ENCODE peak calls at places on chromosomes 12 and 14, in seven cellular contexts. G, L, N, O, M, S and Y are unnamed samples.

GRCh38 chr12:92593734-92594402 is 108.9 kb upstream of the PLEKHG7 start:
- DNase-seq in G (peak), M (peak), L (no peak), N (no peak), O (peak), S (peak), Y (no peak)

GRCh38 chr14:56120091-56120632 is 2.0 kb downstream of the PELI2 start:
- DNase-seq in O (peak), G (no peak), L (no peak), M (no peak), S (no peak), N (no peak), Y (no peak)

GRCh38 chr12:131637986-131638385 is 72.9 kb upstream of the SFSWAP start:
- DNase-seq in O (no peak), L (no peak), N (no peak), S (no peak), M (no peak), G (no peak), Y (no peak)

GRCh38 chr14:81855007-81855406 is 321.4 kb upstream of the SEL1L start:
- DNase-seq in N (no peak), G (no peak), M (no peak), S (no peak), L (no peak), O (no peak), Y (no peak)

GRCh38 chr12:42144174-42144423 is 575 bp downstream of the GXYLT1 start:
- DNase-seq in L (no peak), S (no peak), M (no peak), G (no peak), N (no peak), O (no peak), Y (no peak)

GRCh38 chr12:93127582-93128331 is 198.7 kb upstream of the EEA1 start:
- DNase-seq in N (peak), S (no peak), M (peak), O (peak), L (no peak), G (peak), Y (peak)

GRCh38 chr12:64893961-64894360 is 69.5 kb downstream of the TBC1D30 start:
- DNase-seq in O (no peak), N (no peak), L (no peak), S (no peak), M (no peak), G (no peak), Y (no peak)

GRCh38 chr12:81500788-81501187 is 258.4 kb downstream of the PPFIA2 start:
- DNase-seq in N (no peak), L (no peak), G (no peak), S (no peak), M (no peak), O (no peak), Y (no peak)

GRCh38 chr12:26274441-26275312 is 79.3 kb downstream of the SSPN start:
- DNase-seq in O (peak), L (peak), G (peak), S (peak), M (peak), N (peak), Y (peak)

GRCh38 chr12:7503686-7504085 is at the start of gene CD163:
- DNase-seq in N (no peak), G (no peak), M (no peak), L (no peak), S (no peak), O (no peak), Y (no peak)

GRCh38 chr12:7501031-7501585 is 2.5 kb downstream of the CD163 start:
- DNase-seq in N (no peak), L (no peak), G (no peak), O (no peak), S (no peak), M (no peak), Y (no peak)

GRCh38 chr12:7498832-7499231 is 4.7 kb downstream of the CD163 start:
- DNase-seq in N (no peak), M (no peak), S (no peak), G (no peak), L (no peak), O (no peak), Y (no peak)

GRCh38 chr12:7497661-7498060 is 5.9 kb downstream of the CD163 start:
- DNase-seq in M (no peak), L (no peak), N (no peak), G (no peak), S (no peak), O (no peak), Y (no peak)

GRCh38 chr12:7502612-7503011 is 965 bp downstream of the CD163 start:
- DNase-seq in L (no peak), N (no peak), G (no peak), O (no peak), S (no peak), M (no peak), Y (no peak)
- H3K27ac ChIP-seq in L (peak), N (no peak), G (peak), O (no peak), S (no peak), M (no peak), Y (peak)

DNA sequence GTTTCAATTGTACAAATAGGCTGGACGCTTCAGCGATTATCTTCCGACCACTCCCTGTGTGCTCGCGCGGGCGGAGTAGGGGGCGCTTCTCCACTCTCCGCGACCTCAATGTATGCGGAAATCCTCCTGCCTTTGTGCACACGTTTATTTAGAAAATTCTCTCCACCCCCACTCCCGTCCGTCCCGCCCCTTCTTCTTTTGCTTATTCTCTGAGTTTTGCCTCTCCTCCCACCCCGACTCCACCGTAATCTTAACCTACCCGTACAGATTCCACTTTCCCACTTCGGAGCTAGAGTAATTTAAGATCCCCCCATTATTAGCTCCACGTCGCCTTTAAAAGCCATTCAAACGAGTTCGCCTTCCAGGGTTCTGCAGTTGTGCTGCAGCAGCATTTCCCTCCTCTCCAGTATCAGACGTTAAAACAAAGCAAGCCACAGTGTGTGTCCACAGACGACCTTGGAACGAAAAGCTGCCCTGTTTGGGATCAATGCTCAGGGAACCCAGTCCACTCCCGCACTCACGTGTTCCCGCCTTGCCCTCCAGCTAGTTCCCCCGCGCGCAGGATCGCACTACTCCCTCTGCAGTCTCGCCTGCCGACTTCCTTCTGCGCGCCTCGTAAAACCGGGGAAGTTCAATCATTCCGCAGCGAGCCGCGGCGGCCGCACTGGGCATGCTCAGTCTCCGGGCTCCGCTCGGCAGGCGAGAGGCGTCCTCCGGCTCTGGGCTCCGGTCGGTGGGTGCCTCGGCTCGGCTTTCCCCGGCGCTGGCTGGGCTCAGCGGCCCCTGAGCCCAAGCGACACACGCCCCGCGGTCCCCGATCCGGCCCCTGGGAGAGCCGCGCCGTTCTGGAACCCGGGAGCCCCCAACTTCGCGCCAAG is at the start of gene ANO6:
- DNase-seq in O (peak), N (peak), M (peak), G (peak), L (peak), S (peak), Y (peak)
- TF ChIP-seq EP300 in O (no peak), N (no peak), M (peak), G (no peak), L (no peak), S (no peak), Y (no peak)

GRCh38 chr14:88834883-88835431 is 10.5 kb downstream of the TTC8 start:
- DNase-seq in N (no peak), O (no peak), L (no peak), G (no peak), S (no peak), M (no peak), Y (no peak)
- H3K27ac ChIP-seq in N (peak), O (peak), L (no peak), G (peak), S (no peak), M (no peak), Y (peak)

DNA sequence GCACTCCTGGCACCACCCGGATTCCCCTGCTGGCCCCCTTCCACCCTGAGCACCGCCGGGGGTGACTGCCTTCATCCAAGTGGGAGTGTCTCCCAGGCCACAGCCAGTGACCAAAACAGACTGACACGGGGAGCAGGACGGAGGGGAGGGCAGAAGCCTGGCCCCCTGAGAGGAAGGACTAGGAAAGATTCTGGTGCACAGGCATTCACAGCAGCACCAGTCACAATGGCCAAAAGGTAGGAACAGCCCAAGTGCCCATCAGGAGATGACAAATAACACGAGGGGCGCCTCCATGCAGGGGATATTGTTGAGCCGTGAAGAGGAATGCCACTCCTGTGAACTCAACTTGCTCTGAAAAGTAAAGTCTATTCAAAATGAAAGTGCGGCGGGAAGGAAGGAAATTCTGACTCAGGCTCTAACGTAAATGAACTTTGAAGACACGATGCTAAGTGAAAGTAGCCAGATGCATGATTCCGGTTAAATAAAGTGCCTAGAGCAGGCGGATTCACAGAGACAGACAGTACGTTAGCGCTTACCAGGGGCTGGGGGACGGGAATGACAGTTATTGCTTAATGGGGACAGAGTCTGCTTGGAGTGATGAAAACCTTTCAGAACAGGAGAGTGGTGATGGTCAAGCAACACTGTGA is 146.1 kb upstream of the NCOR2 start:
- DNase-seq in N (no peak), G (no peak), S (no peak), L (no peak), O (peak), M (no peak), Y (peak)
- TF ChIP-seq EP300 in N (no peak), G (peak), S (no peak), L (peak), O (peak), M (no peak), Y (peak)

GRCh38 chr12:23569388-23569787 is 380.1 kb downstream of the SOX5 start:
- DNase-seq in L (no peak), S (no peak), M (no peak), G (no peak), O (no peak), N (no peak), Y (no peak)
- H3K27ac ChIP-seq in L (no peak), S (no peak), M (no peak), G (no peak), O (no peak), N (no peak), Y (no peak)

GRCh38 chr12:12266873-12267634 is at the start of gene LRP6:
- DNase-seq in S (peak), L (peak), G (peak), O (peak), M (peak), N (peak), Y (peak)
- TF ChIP-seq EP300 in S (peak), L (no peak), G (no peak), O (no peak), M (peak), N (no peak), Y (no peak)

GRCh38 chr12:52517005-52517835 is 3.0 kb downstream of the KRT5 start:
- DNase-seq in S (no peak), M (no peak), L (no peak), N (no peak), G (no peak), O (no peak), Y (peak)
- H3K27ac ChIP-seq in S (no peak), M (no peak), L (peak), N (no peak), G (no peak), O (no peak), Y (no peak)

GRCh38 chr12:75366629-75367028 is 24.3 kb upstream of the GLIPR1L2 start:
- DNase-seq in N (no peak), L (no peak), S (no peak), M (no peak), G (no peak), O (no peak), Y (no peak)

GRCh38 chr12:75360920-75361319 is 26.4 kb downstream of the GLIPR1L1 start:
- DNase-seq in S (no peak), O (no peak), N (no peak), G (no peak), L (no peak), M (no peak), Y (no peak)

GRCh38 chr12:75361408-75361807 is 26.9 kb downstream of the GLIPR1L1 start:
- DNase-seq in N (no peak), M (no peak), O (no peak), G (no peak), S (no peak), L (no peak), Y (no peak)

GRCh38 chr12:75364918-75365317 is 26.0 kb upstream of the GLIPR1L2 start:
- DNase-seq in N (no peak), O (no peak), M (no peak), L (no peak), S (no peak), G (no peak), Y (no peak)
- TF ChIP-seq EP300 in N (no peak), O (no peak), M (no peak), L (no peak), S (no peak), G (no peak), Y (no peak)

DNA sequence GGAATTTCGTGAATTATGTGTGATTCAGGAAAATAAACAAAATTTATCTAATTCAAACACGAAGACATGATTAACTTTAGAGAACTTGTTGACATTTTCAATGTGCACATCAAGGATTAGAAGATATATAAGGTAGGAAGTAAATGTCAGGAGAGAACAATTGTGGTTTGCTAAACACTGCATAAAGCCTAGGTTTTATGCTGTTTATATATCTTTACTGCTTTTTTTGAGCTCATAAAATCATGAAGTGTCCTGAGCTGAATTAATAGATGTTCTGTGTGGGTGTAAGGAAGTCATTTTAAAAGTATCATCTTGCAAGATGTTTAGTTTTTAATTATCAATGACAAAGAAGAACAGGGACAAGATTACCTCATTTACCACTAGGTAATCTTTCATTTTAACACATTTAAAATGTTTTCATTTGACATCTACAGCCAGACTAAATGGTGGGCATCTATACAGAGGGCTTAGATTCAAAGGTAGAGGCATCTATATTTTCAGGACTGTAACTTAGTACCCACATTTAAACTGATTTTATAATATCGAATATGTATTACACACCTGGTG is 382.8 kb downstream of the ADAMTS20 start:
- DNase-seq in O (no peak), G (no peak), N (no peak), L (no peak), M (no peak), S (no peak), Y (no peak)
- H3K27ac ChIP-seq in O (no peak), G (no peak), N (no peak), L (no peak), M (no peak), S (no peak), Y (no peak)